ENCODE peak calls at places on chromosomes 12 and 14, in seven cellular contexts. One of them, this sample, is unnamed.

GRCh38 chr12:50530532-50530931 is 25.7 kb downstream of the DIP2B start:
- DNase-seq in HCT116: no peak
- DNase-seq in SK-N-SH: no peak
- DNase-seq in GM12878: no peak
- DNase-seq in K562: no peak
- DNase-seq in H1: no peak
- DNase-seq in HepG2: no peak
- DNase-seq in this sample: peak; percentile 72

GRCh38 chr14:105496831-105497591 is 6.0 kb downstream of the TEDC1 start:
- DNase-seq in HCT116: no peak
- DNase-seq in SK-N-SH: no peak
- DNase-seq in GM12878: no peak
- DNase-seq in K562: no peak
- DNase-seq in H1: no peak
- DNase-seq in HepG2: no peak
- DNase-seq in this sample: no peak

GRCh38 chr12:51809193-51809592 is 39.3 kb downstream of the FIGNL2 start:
- DNase-seq in HCT116: no peak
- DNase-seq in SK-N-SH: no peak
- DNase-seq in GM12878: no peak
- DNase-seq in K562: no peak
- DNase-seq in H1: no peak
- DNase-seq in HepG2: no peak
- DNase-seq in this sample: no peak

GRCh38 chr14:105138021-105138541 is 30.5 kb downstream of the JAG2 start:
- DNase-seq in HCT116: no peak
- DNase-seq in SK-N-SH: peak; percentile 26
- DNase-seq in GM12878: no peak
- DNase-seq in K562: no peak
- DNase-seq in H1: no peak
- DNase-seq in HepG2: no peak
- DNase-seq in this sample: no peak

GRCh38 chr12:116354950-116355779 is 77.7 kb upstream of the MED13L start:
- DNase-seq in HCT116: no peak
- DNase-seq in SK-N-SH: no peak
- DNase-seq in GM12878: no peak
- DNase-seq in K562: peak; percentile 55
- DNase-seq in H1: no peak
- DNase-seq in HepG2: no peak
- DNase-seq in this sample: no peak

GRCh38 chr12:106126441-106127288 is 12.1 kb downstream of the NUAK1 start:
- DNase-seq in HCT116: no peak
- DNase-seq in SK-N-SH: no peak
- DNase-seq in GM12878: no peak
- DNase-seq in K562: no peak
- DNase-seq in H1: no peak
- DNase-seq in HepG2: peak; percentile 37
- DNase-seq in this sample: no peak

GRCh38 chr12:116263431-116263830 is 14.1 kb downstream of the MED13L start:
- DNase-seq in HCT116: no peak
- DNase-seq in SK-N-SH: no peak
- DNase-seq in GM12878: no peak
- DNase-seq in K562: no peak
- DNase-seq in H1: no peak
- DNase-seq in HepG2: no peak
- DNase-seq in this sample: no peak

GRCh38 chr12:98699568-98699967 is 54.5 kb downstream of the APAF1 start:
- DNase-seq in HCT116: no peak
- DNase-seq in SK-N-SH: no peak
- DNase-seq in GM12878: no peak
- DNase-seq in K562: no peak
- DNase-seq in H1: no peak
- DNase-seq in HepG2: no peak
- DNase-seq in this sample: no peak

GRCh38 chr14:56603648-56604047 is 24.1 kb downstream of the TMEM260 start:
- DNase-seq in HCT116: no peak
- DNase-seq in SK-N-SH: no peak
- DNase-seq in GM12878: no peak
- DNase-seq in K562: peak; percentile 12
- DNase-seq in H1: no peak
- DNase-seq in HepG2: no peak
- DNase-seq in this sample: no peak

GRCh38 chr14:69224946-69225345 is 33.6 kb downstream of the EXD2 start:
- DNase-seq in HCT116: no peak
- DNase-seq in SK-N-SH: no peak
- DNase-seq in GM12878: no peak
- DNase-seq in K562: no peak
- DNase-seq in H1: no peak
- DNase-seq in HepG2: no peak
- DNase-seq in this sample: no peak

GRCh38 chr12:89320735-89321134 is 31.6 kb downstream of the DUSP6 start:
- DNase-seq in HCT116: no peak
- DNase-seq in SK-N-SH: no peak
- DNase-seq in GM12878: no peak
- DNase-seq in K562: no peak
- DNase-seq in H1: no peak
- DNase-seq in HepG2: no peak
- DNase-seq in this sample: no peak

GRCh38 chr12:10936495-10936894 is 2.6 kb downstream of the TAS2R14 start:
- DNase-seq in HCT116: no peak
- DNase-seq in SK-N-SH: no peak
- DNase-seq in GM12878: no peak
- DNase-seq in K562: no peak
- DNase-seq in H1: no peak
- DNase-seq in HepG2: no peak
- DNase-seq in this sample: no peak

GRCh38 chr12:19196959-19197630 is 67.6 kb downstream of the PLEKHA5 start:
- DNase-seq in HCT116: no peak
- DNase-seq in SK-N-SH: no peak
- DNase-seq in GM12878: no peak
- DNase-seq in K562: no peak
- DNase-seq in H1: no peak
- DNase-seq in HepG2: no peak
- DNase-seq in this sample: no peak

GRCh38 chr14:61489932-61490331 is 168.6 kb downstream of the PRKCH start:
- DNase-seq in HCT116: no peak
- DNase-seq in SK-N-SH: no peak
- DNase-seq in GM12878: no peak
- DNase-seq in K562: no peak
- DNase-seq in H1: no peak
- DNase-seq in HepG2: no peak
- DNase-seq in this sample: no peak

GRCh38 chr12:55965941-55966407 is at the start of gene PMEL:
- DNase-seq in HCT116: no peak
- DNase-seq in SK-N-SH: peak; percentile 55
- DNase-seq in GM12878: no peak
- DNase-seq in K562: no peak
- DNase-seq in H1: peak; percentile 64
- DNase-seq in HepG2: no peak
- DNase-seq in this sample: no peak

GRCh38 chr12:70849265-70849960 is 71.1 kb downstream of the PTPRR start:
- DNase-seq in HCT116: peak; percentile 16
- DNase-seq in SK-N-SH: peak; percentile 5
- DNase-seq in GM12878: no peak
- DNase-seq in K562: peak; percentile 24
- DNase-seq in H1: no peak
- DNase-seq in HepG2: peak; percentile 2
- DNase-seq in this sample: peak; percentile 63

GRCh38 chr12:52213541-52214420 is 19.3 kb upstream of the KRT7 start:
- DNase-seq in HCT116: peak; percentile 82
- DNase-seq in SK-N-SH: peak; percentile 82
- DNase-seq in GM12878: no peak
- DNase-seq in K562: peak; percentile 71
- DNase-seq in H1: peak; percentile 99
- DNase-seq in HepG2: peak; percentile 57
- DNase-seq in this sample: peak; percentile 71

GRCh38 chr14:35492569-35493014 is 41.4 kb upstream of the INSM2 start:
- DNase-seq in HCT116: no peak
- DNase-seq in SK-N-SH: no peak
- DNase-seq in GM12878: no peak
- DNase-seq in K562: no peak
- DNase-seq in H1: no peak
- DNase-seq in HepG2: peak; percentile 93
- DNase-seq in this sample: no peak

GRCh38 chr12:113462117-113462774 is 9.4 kb downstream of the LHX5 start:
- DNase-seq in HCT116: peak; percentile 67
- DNase-seq in SK-N-SH: peak; percentile 87
- DNase-seq in GM12878: no peak
- DNase-seq in K562: peak; percentile 78
- DNase-seq in H1: peak; percentile 90
- DNase-seq in HepG2: peak; percentile 44
- DNase-seq in this sample: peak; percentile 82

GRCh38 chr12:84826925-84827324 is 85.7 kb downstream of the SLC6A15 start:
- DNase-seq in HCT116: no peak
- DNase-seq in SK-N-SH: no peak
- DNase-seq in GM12878: no peak
- DNase-seq in K562: no peak
- DNase-seq in H1: no peak
- DNase-seq in HepG2: no peak
- DNase-seq in this sample: no peak

GRCh38 chr14:83255015-83255726 is 1721.5 kb upstream of the SEL1L start:
- DNase-seq in HCT116: no peak
- DNase-seq in SK-N-SH: no peak
- DNase-seq in GM12878: peak; percentile 19
- DNase-seq in K562: no peak
- DNase-seq in H1: no peak
- DNase-seq in HepG2: no peak
- DNase-seq in this sample: no peak

GRCh38 chr12:27015730-27016076 is 1.5 kb upstream of the TM7SF3 start:
- DNase-seq in HCT116: peak; percentile 56
- DNase-seq in SK-N-SH: peak; percentile 29
- DNase-seq in GM12878: no peak
- DNase-seq in K562: peak; percentile 13
- DNase-seq in H1: no peak
- DNase-seq in HepG2: no peak
- DNase-seq in this sample: peak; percentile 64

GRCh38 chr12:52007158-52007921 is 594 bp downstream of the TAMALIN start:
- DNase-seq in HCT116: no peak
- DNase-seq in SK-N-SH: no peak
- DNase-seq in GM12878: no peak
- DNase-seq in K562: no peak
- DNase-seq in H1: no peak
- DNase-seq in HepG2: no peak
- DNase-seq in this sample: no peak

GRCh38 chr14:23052182-23052623 is 5.1 kb downstream of the CDH24 start:
- DNase-seq in HCT116: no peak
- DNase-seq in SK-N-SH: no peak
- DNase-seq in GM12878: no peak
- DNase-seq in K562: peak; percentile 60
- DNase-seq in H1: peak; percentile 62
- DNase-seq in HepG2: peak; percentile 65
- DNase-seq in this sample: no peak

GRCh38 chr12:65937181-65937641 is 112.9 kb downstream of the HMGA2 start:
- DNase-seq in HCT116: peak; percentile 66
- DNase-seq in SK-N-SH: no peak
- DNase-seq in GM12878: no peak
- DNase-seq in K562: no peak
- DNase-seq in H1: no peak
- DNase-seq in HepG2: peak; percentile 97
- DNase-seq in this sample: no peak

GRCh38 chr12:53569174-53569557 is 57.0 kb downstream of the ATF7 start:
- DNase-seq in HCT116: no peak
- DNase-seq in SK-N-SH: no peak
- DNase-seq in GM12878: no peak
- DNase-seq in K562: no peak
- DNase-seq in H1: no peak
- DNase-seq in HepG2: no peak
- DNase-seq in this sample: no peak
- TF ChIP-seq JUND in HCT116: no peak
- TF ChIP-seq JUND in SK-N-SH: no peak
- TF ChIP-seq JUND in GM12878: no peak
- TF ChIP-seq JUND in K562: no peak
- TF ChIP-seq JUND in H1: no peak
- TF ChIP-seq JUND in HepG2: no peak
- TF ChIP-seq JUND in this sample: no peak

GRCh38 chr14:74502236-74503019 is 8.9 kb downstream of the ISCA2 start:
- DNase-seq in HCT116: no peak
- DNase-seq in SK-N-SH: peak; percentile 66
- DNase-seq in GM12878: no peak
- DNase-seq in K562: peak; percentile 27
- DNase-seq in H1: no peak
- DNase-seq in HepG2: peak; percentile 50
- DNase-seq in this sample: peak; percentile 81
- TF ChIP-seq JUND in HCT116: no peak
- TF ChIP-seq JUND in SK-N-SH: no peak
- TF ChIP-seq JUND in GM12878: no peak
- TF ChIP-seq JUND in K562: no peak
- TF ChIP-seq JUND in H1: no peak
- TF ChIP-seq JUND in HepG2: no peak
- TF ChIP-seq JUND in this sample: no peak

DNA sequence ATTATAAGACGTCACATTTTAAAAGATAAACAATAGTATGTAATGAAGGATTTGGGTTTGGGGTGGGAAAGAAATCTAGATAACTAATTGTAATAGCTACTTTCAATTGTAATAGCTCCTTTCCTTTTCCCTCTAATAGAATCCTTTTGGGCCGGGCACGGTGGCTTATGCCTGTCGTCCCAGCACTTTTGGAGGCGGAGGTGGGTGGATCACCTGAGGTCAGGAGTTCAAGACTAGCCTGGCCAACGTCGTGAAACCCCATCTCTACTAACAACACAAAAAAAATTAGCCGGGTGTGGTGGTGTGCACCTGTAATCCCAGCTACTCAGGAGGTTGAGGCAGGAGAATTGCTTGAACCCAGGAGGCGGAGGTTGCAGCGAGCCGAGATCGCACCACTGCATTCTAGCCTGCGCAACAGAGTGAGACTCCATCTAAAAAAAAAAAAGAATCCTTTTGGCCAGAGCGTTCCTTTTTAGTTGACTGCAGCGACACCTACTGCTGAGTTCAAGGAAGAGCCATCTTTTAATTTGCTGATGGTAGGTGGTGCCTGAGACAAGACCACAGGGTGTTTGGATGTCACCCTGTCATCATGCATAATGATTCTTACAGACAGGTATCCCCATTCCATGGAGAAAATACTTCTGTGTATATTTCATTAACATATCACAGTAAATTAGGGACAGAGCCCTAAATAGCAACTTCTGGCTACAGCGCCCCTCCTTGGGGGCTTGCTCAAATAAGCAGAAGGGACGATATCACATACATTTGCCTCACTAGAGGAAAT is 79.5 kb downstream of the ARMH4 start:
- DNase-seq in HCT116: peak; percentile 65
- DNase-seq in SK-N-SH: peak; percentile 46
- DNase-seq in GM12878: peak; percentile 13
- DNase-seq in K562: peak; percentile 45
- DNase-seq in H1: peak; percentile 65
- DNase-seq in HepG2: peak; percentile 56
- DNase-seq in this sample: peak; percentile 79
- TF ChIP-seq JUND in HCT116: no peak
- TF ChIP-seq JUND in SK-N-SH: no peak
- TF ChIP-seq JUND in GM12878: no peak
- TF ChIP-seq JUND in K562: no peak
- TF ChIP-seq JUND in H1: no peak
- TF ChIP-seq JUND in HepG2: no peak
- TF ChIP-seq JUND in this sample: no peak

DNA sequence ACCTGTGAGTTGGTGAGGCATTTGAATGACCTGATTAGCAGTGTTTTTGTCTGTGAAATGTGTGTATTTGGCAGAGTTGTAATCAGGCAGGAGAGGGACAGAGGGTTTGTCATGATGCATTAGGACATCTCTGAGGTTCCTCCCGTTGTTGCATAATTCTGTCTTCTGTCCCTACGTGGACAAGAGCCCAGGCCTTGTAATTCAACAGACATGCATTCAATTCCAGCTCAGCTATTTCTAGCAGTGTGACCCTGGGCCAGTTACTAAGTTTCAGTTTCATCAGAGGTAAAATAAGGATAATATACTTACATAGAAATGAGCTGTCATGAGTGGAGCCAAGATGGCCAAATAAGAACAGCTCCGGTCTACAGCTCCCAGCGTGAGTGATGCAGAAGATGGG is 208.6 kb downstream of the SLC38A4 start:
- DNase-seq in HCT116: no peak
- DNase-seq in SK-N-SH: no peak
- DNase-seq in GM12878: no peak
- DNase-seq in K562: no peak
- DNase-seq in H1: no peak
- DNase-seq in HepG2: no peak
- DNase-seq in this sample: no peak
- TF ChIP-seq JUND in HCT116: no peak
- TF ChIP-seq JUND in SK-N-SH: no peak
- TF ChIP-seq JUND in GM12878: no peak
- TF ChIP-seq JUND in K562: no peak
- TF ChIP-seq JUND in H1: no peak
- TF ChIP-seq JUND in HepG2: no peak
- TF ChIP-seq JUND in this sample: no peak

This sample was measured in T47D.